ENCODE peak calls at places on chromosomes 7 and 10, in eight cellular contexts. R, G, K, C, Q, N, P and D are unnamed samples.

GRCh38 chr7:35993113-35993512 is 159.9 kb upstream of the EEPD1 start:
- DNase-seq in P (no peak), K (no peak), R (no peak), G (no peak), Q (no peak), C (no peak), N (no peak), D (no peak)

GRCh38 chr7:96686305-96686704 is 23.3 kb downstream of the SEM1 start:
- DNase-seq in R (no peak), G (no peak), C (no peak), Q (no peak), P (no peak), N (no peak), K (no peak), D (no peak)

GRCh38 chr7:69781412-69781846 is 183.2 kb downstream of the AUTS2 start:
- DNase-seq in R (no peak), G (no peak), K (peak; percentile 53), N (peak; percentile 36), C (no peak), Q (no peak), P (no peak), D (no peak)

GRCh38 chr10:117186832-117187615 is 10.3 kb upstream of the KCNK18 start:
- DNase-seq in K (peak; percentile 73), R (no peak), C (no peak), N (no peak), Q (no peak), P (no peak), G (no peak), D (no peak)

GRCh38 chr7:289209-289755 is 688 bp upstream of the FOXL3 start:
- DNase-seq in R (no peak), Q (peak; percentile 26), C (no peak), N (no peak), G (no peak), K (no peak), P (no peak), D (no peak)

GRCh38 chr10:31961264-31961663 is 32.6 kb upstream of the ARHGAP12 start:
- DNase-seq in G (no peak), R (no peak), N (no peak), C (peak; percentile 32), Q (no peak), K (no peak), P (no peak), D (no peak)

GRCh38 chr10:77959384-77959783 is 32.8 kb upstream of the DLG5 start:
- DNase-seq in K (no peak), C (no peak), R (no peak), N (no peak), Q (no peak), P (no peak), G (no peak), D (no peak)

GRCh38 chr7:135661311-135662122 is 797 bp upstream of the STMP1 start:
- DNase-seq in G (no peak), C (peak; percentile 30), Q (no peak), N (no peak), R (no peak), K (no peak), P (no peak), D (no peak)

GRCh38 chr10:128185627-128186026 is 59.4 kb upstream of the MKI67 start:
- DNase-seq in P (no peak), N (no peak), K (no peak), Q (no peak), R (no peak), C (no peak), G (no peak), D (no peak)

GRCh38 chr7:130369110-130369711 is 11.1 kb upstream of the CPA1 start:
- DNase-seq in K (peak; percentile 84), P (no peak), Q (no peak), N (peak; percentile 69), C (no peak), G (peak; percentile 78), R (no peak), D (no peak)
- H3K27ac ChIP-seq in K (peak overlapping the region; percentile 50), P (no peak overlapping the region), Q (no peak overlapping the region), N (peak overlapping the region; percentile 75), C (no peak overlapping the region), G (peak overlapping the region; percentile 67), R (no peak overlapping the region), D (no peak overlapping the region)

GRCh38 chr10:119634219-119634544 is 17.0 kb upstream of the BAG3 start:
- DNase-seq in P (no peak), C (no peak), Q (no peak), N (peak; percentile 38), K (peak; percentile 53), R (no peak), G (no peak), D (no peak)
- H3K27ac ChIP-seq in P (no peak overlapping the region), C (no peak overlapping the region), Q (peak overlapping the region; percentile 43), N (no peak overlapping the region), K (no peak overlapping the region), R (no peak overlapping the region), G (no peak overlapping the region), D (no peak overlapping the region)

DNA sequence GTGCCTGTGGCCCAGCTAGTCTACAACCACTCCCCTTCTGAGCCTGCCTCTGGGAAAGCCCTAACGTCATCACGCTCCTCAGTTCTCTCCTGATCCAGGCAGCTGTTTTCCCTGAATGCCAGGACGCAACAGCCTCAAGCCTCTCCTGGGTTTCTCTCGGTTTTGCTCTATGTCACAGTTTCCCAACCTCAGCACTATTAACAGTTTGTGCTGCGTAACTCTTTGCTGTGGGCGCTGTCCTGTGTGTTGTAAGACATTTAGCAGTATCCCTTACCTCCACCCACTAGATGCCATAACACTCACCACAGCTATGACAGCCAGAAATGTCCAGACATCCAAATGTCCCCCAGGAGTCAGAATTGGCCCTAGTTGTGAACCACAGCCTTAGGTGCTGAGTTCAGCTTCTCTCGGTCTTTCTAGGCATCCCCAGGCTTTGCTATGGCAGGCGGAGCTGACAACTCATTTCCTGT is 226.3 kb upstream of the NPVF start:
- DNase-seq in Q (no peak), K (peak; percentile 31), G (no peak), P (peak; percentile 61), R (no peak), N (no peak), C (no peak), D (no peak)
- H3K27ac ChIP-seq in Q (no peak overlapping the region), K (no peak overlapping the region), G (no peak overlapping the region), P (peak overlapping the region; percentile 58), R (no peak overlapping the region), N (no peak overlapping the region), C (no peak overlapping the region), D (no peak overlapping the region)

GRCh38 chr7:22860784-22861482 is 38.3 kb upstream of the TOMM7 start:
- DNase-seq in R (no peak), P (no peak), G (peak; percentile 43), N (no peak), C (no peak), Q (no peak), K (no peak), D (peak; percentile 24)
- H3K27ac ChIP-seq in R (no peak overlapping the region), P (peak overlapping the region; percentile 46), G (peak overlapping the region; percentile 99), N (no peak overlapping the region), C (no peak overlapping the region), Q (no peak overlapping the region), K (peak overlapping the region; percentile 98), D (no peak overlapping the region)